ENCODE peak calls at places on chromosomes 16 and 17, in six cellular contexts. P, B, F, R, J and E are unnamed samples.

GRCh38 chr17:41639492-41640473 is 15.4 kb upstream of the KRT17 start:
- DNase-seq in F (no peak), B (no peak), R (no peak), J (no peak), P (no peak), E (no peak)

GRCh38 chr16:88341551-88342290 is 41.0 kb upstream of the ZNF469 start:
- DNase-seq in R (no peak), F (peak), P (no peak), B (no peak), J (no peak), E (no peak)

GRCh38 chr17:28047806-28048205 is 5.3 kb downstream of the NLK start:
- DNase-seq in B (no peak), R (peak), J (no peak), P (no peak), F (no peak), E (no peak)

GRCh38 chr17:80827646-80828643 is 163.7 kb upstream of the CHMP6 start:
- DNase-seq in F (no peak), R (peak), P (no peak), B (no peak), J (no peak), E (no peak)

GRCh38 chr17:29038511-29039300 is 4.2 kb upstream of the PIPOX start:
- DNase-seq in B (no peak), R (no peak), F (no peak), P (no peak), J (no peak), E (no peak)

GRCh38 chr16:77584205-77584859 is 138.0 kb upstream of the NUDT7 start:
- DNase-seq in P (peak), B (peak), J (peak), R (peak), F (no peak), E (peak)

GRCh38 chr16:11797957-11798299 is 870 bp upstream of the ZC3H7A start:
- DNase-seq in J (no peak), B (no peak), R (no peak), F (no peak), P (peak), E (no peak)

GRCh38 chr17:43994272-43995149 is 9.9 kb upstream of the NAGS start:
- DNase-seq in R (peak), P (peak), F (peak), B (peak), J (peak), E (no peak)

GRCh38 chr16:57648590-57649442 is 19.3 kb upstream of the ADGRG3 start:
- DNase-seq in J (peak), R (peak), P (peak), F (peak), B (peak), E (peak)

GRCh38 chr17:61463068-61463980 is 11.1 kb downstream of the TBX4 start:
- DNase-seq in J (no peak), P (no peak), F (no peak), B (no peak), R (peak), E (no peak)

GRCh38 chr16:2511128-2511785 is 2.5 kb upstream of the ATP6V0C start:
- DNase-seq in J (peak), R (peak), B (peak), P (no peak), F (peak), E (no peak)

GRCh38 chr16:69145658-69146057 is 13.2 kb downstream of the UTP4 start:
- DNase-seq in R (no peak), B (peak), P (no peak), J (peak), F (no peak), E (no peak)

GRCh38 chr17:75406222-75406615 is 741 bp upstream of the GRB2 start:
- DNase-seq in J (peak), F (no peak), B (no peak), R (no peak), P (peak), E (no peak)

GRCh38 chr17:8359769-8360168 is 16.7 kb downstream of the KRABD2 start:
- DNase-seq in F (no peak), B (no peak), R (peak), J (peak), P (no peak), E (no peak)

GRCh38 chr17:53627511-53627910 is 195.2 kb upstream of the KIF2B start:
- DNase-seq in P (no peak), F (no peak), R (no peak), J (peak), B (no peak), E (no peak)

GRCh38 chr16:23695756-23696155 is 17.1 kb downstream of the PLK1 start:
- DNase-seq in F (no peak), P (no peak), J (no peak), R (no peak), B (no peak), E (no peak)
- H3K4me3 ChIP-seq in F (no peak), P (no peak), J (no peak), R (peak), B (no peak), E (no peak)

GRCh38 chr16:229731-230281 is 557 bp upstream of the LUC7L start:
- DNase-seq in F (no peak), J (no peak), R (no peak), P (no peak), B (no peak), E (no peak)

GRCh38 chr16:234468-235305 is at the start of gene FAM234A:
- DNase-seq in R (peak), F (peak), P (peak), B (peak), J (peak), E (peak)

GRCh38 chr16:230949-231348 is 1.7 kb upstream of the LUC7L start:
- DNase-seq in F (no peak), R (peak), P (no peak), B (no peak), J (no peak), E (no peak)

GRCh38 chr16:228151-228855 is 946 bp downstream of the LUC7L start:
- DNase-seq in P (peak), B (no peak), J (peak), F (no peak), R (peak), E (no peak)

GRCh38 chr16:228917-229730 is at the start of gene LUC7L:
- DNase-seq in P (peak), B (peak), J (peak), R (peak), F (peak), E (peak)
- TF ChIP-seq CTCF in P (no peak), B (no peak), J (no peak), R (no peak), F (no peak), E (no peak)

GRCh38 chr16:53872248-53873221 is 168.6 kb downstream of the FTO start:
- DNase-seq in F (no peak), J (peak), B (no peak), R (no peak), P (no peak), E (no peak)
- H3K4me3 ChIP-seq in F (no peak), J (no peak), B (no peak), R (no peak), P (no peak), E (no peak)

GRCh38 chr16:50776042-50776441 is 34.2 kb downstream of the CYLD start:
- DNase-seq in B (no peak), R (no peak), P (no peak), J (no peak), F (no peak), E (no peak)

GRCh38 chr16:50781518-50781917 is 39.6 kb downstream of the CYLD start:
- DNase-seq in P (no peak), B (no peak), R (no peak), J (no peak), F (no peak), E (no peak)

GRCh38 chr16:50778284-50779163 is 36.6 kb downstream of the CYLD start:
- DNase-seq in B (no peak), R (no peak), J (no peak), P (peak), F (no peak), E (no peak)

GRCh38 chr16:50781043-50781442 is 39.2 kb downstream of the CYLD start:
- DNase-seq in R (peak), P (no peak), F (no peak), B (no peak), J (no peak), E (no peak)
- TF ChIP-seq CTCF in R (peak), P (no peak), F (no peak), B (no peak), J (peak), E (peak)

DNA sequence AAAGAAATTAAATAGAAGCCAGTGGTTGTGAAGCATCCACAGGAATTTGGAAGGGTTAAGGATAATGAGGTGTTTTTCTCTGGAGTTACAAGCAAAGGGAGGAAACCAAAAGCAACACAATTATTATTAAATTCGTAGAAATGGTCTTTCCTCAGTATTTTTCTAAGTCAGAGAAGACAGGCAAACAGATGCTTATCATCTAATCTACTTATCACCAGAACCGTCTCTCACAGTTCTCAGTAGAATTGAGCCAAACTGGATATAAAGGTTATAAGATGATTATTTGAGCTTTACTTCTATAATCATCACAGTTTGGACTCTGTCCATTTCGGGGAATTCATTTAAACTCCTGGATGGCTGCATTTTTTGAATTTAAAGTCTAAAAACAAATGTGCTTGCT is 244.9 kb downstream of the KCNJ2 start:
- DNase-seq in J (no peak), P (no peak), F (no peak), R (no peak), B (no peak), E (no peak)
- H3K4me3 ChIP-seq in J (no peak), P (no peak), F (no peak), R (no peak), B (no peak), E (no peak)

DNA sequence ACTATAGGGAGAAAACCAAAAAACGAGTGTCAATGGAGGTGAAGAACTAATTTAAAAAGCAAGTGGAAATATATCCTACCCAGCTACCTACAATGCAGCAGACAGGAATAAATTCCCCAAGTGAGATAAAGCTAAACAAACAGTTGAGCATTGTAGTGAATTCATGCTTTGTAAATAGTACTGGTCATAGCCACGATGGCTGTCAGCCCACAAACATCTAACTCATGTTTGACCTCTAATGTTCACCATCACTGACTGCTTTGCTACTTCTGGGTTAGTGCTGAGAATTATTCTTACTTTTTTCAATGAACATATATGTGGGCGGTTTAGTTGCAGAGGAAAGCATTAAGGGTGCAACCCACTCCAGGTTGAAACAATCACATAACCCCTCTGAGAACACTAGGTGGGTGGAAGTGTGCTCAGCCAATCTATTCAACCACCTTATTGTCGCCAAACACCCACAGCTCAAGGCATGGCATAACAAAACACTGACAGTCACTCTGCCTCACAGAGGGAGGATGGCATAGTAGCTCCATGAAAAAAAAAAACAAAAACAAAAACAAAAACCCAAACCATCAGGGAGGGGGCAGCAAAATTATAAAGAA is 264.1 kb downstream of the ZFHX3 start:
- DNase-seq in J (peak), R (no peak), B (no peak), F (no peak), P (peak), E (no peak)
- TF ChIP-seq CTCF in J (no peak), R (no peak), B (no peak), F (no peak), P (no peak), E (no peak)

GRCh38 chr17:82105882-82106696 is 8.1 kb upstream of the FASN start:
- DNase-seq in J (peak), B (peak), R (peak), P (peak), F (peak), E (peak)

GRCh38 chr17:82105417-82105881 is 7.4 kb upstream of the FASN start:
- DNase-seq in R (no peak), B (no peak), J (no peak), F (peak), P (no peak), E (no peak)

GRCh38 chr17:82107341-82107860 is 9.4 kb upstream of the FASN start:
- DNase-seq in F (peak), B (no peak), R (peak), P (no peak), J (no peak), E (no peak)

GRCh38 chr17:82108038-82108998 is 10.3 kb upstream of the FASN start:
- DNase-seq in B (no peak), R (no peak), P (no peak), J (no peak), F (no peak), E (no peak)

DNA sequence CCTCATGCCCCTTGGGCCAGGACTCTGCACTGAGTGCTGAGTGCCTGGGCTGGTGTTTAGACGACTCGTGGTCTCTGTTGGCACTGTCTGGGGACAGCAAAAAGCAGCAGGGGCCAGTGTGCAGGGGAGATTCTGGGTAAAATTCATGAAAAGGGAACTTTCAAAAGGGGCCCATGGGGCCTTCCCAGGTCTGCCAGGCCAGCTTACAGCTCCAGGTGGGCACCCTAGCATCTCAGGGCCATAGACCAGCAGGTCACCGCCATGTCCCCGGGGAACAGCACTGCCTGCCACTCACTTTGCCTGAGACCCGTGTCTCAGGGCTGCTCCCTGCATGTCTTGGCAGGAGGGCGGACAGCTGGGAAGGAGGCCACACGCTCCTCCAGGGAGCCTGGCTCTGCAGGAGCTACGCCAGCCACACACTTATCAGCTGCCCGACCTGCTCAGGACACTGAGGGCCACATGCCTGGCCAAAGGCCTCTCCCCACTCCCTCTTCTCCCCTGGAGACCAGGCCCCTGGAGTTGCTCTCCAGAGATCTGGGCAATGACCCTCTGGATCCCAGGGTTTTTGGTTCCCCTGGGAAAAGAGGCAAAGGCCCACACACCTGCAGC is 8.8 kb upstream of the FASN start:
- DNase-seq in R (no peak), J (no peak), F (peak), P (no peak), B (peak), E (no peak)
- H3K4me3 ChIP-seq in R (peak), J (no peak), F (no peak), P (peak), B (no peak), E (peak)